ENCODE peak calls at places on chromosomes 5 and 9, in ten cellular contexts. B is kidney; F is thyroid gland; Z is CD4-positive, alpha-beta T cell; P is HCT116; T is psoas muscle; O is CD8-positive, alpha-beta T cell; W is upper lobe of right lung; M is cardiac fibroblast; C is activated B cell treated with CpG ODN at 0.5 μM for 24 hours. S is an unnamed sample.
A peak's percentile ranks its signal among the peaks of the same experiment; 100 is the strongest.

GRCh38 chr9:77534376-77535057 is 113.6 kb downstream of the GNA14 start:
- DNase-seq in F (peak; percentile 60), Z (no peak), W (no peak), B (no peak), C (no peak), T (no peak), O (no peak), P (no peak), M (peak; percentile 18), S (no peak)

GRCh38 chr5:1642621-1643061 is 118.9 kb upstream of the LPCAT1 start:
- DNase-seq in P (no peak), O (no peak), W (peak; percentile 59), B (no peak), Z (no peak), C (no peak), M (no peak), F (no peak), T (peak; percentile 41), S (peak; percentile 88)

GRCh38 chr5:22604711-22605110 is 248.4 kb downstream of the CDH12 start:
- DNase-seq in B (no peak), O (no peak), W (no peak), C (no peak), T (no peak), F (no peak), M (no peak), Z (no peak), P (no peak), S (no peak)

GRCh38 chr5:42636425-42636824 is 120.2 kb upstream of the CCDC152 start:
- DNase-seq in Z (no peak), M (peak; percentile 44), W (no peak), P (peak; percentile 22), O (no peak), T (no peak), B (no peak), C (no peak), F (peak; percentile 2), S (no peak)

GRCh38 chr5:17096975-17097695 is 120.3 kb upstream of the BASP1 start:
- DNase-seq in T (no peak), B (no peak), O (no peak), M (no peak), C (no peak), Z (no peak), W (no peak), F (peak; percentile 34), P (no peak), S (no peak)

GRCh38 chr9:2157277-2158105 is 142.3 kb downstream of the SMARCA2 start:
- DNase-seq in O (peak; percentile 26), F (peak; percentile 55), Z (peak; percentile 7), T (peak; percentile 87), M (peak; percentile 74), B (peak; percentile 78), P (no peak), W (peak; percentile 65), C (no peak), S (no peak)

GRCh38 chr9:87554177-87554940 is 56.7 kb downstream of the DAPK1 start:
- DNase-seq in O (no peak), Z (no peak), F (no peak), M (no peak), T (no peak), P (no peak), W (no peak), B (no peak), C (no peak), S (no peak)

GRCh38 chr5:150497274-150497988 is 10.5 kb upstream of the NDST1 start:
- DNase-seq in P (peak; percentile 81), T (peak; percentile 91), W (no peak), B (peak; percentile 90), O (no peak), M (peak; percentile 96), F (peak; percentile 82), C (no peak), Z (no peak), S (no peak)

GRCh38 chr5:6585939-6586646 is 46.8 kb downstream of the NSUN2 start:
- DNase-seq in F (no peak), O (no peak), B (no peak), T (peak; percentile 39), C (no peak), M (no peak), P (no peak), Z (no peak), W (no peak), S (no peak)

GRCh38 chr5:454936-455335 is 12.0 kb downstream of the EXOC3 start:
- DNase-seq in P (no peak), F (no peak), Z (no peak), O (no peak), T (peak; percentile 37), W (peak; percentile 48), C (peak; percentile 4), B (peak; percentile 45), M (no peak), S (peak; percentile 69)

GRCh38 chr9:137162505-137163100 is 7.2 kb downstream of the LRRC26 start:
- DNase-seq in F (peak; percentile 48), P (no peak), C (no peak), B (no peak), Z (no peak), T (no peak), M (no peak), W (no peak), O (no peak), S (no peak)
- TF ChIP-seq CTCF in F (peak; percentile 31), P (no peak), C (no peak), B (peak; percentile 22), Z (no peak), T (peak; percentile 25), M (no peak), W (no peak), O (no peak), S (peak; percentile 33)

GRCh38 chr9:90839183-90839582 is 37.6 kb downstream of the SYK start:
- DNase-seq in B (no peak), F (no peak), C (no peak), T (no peak), M (no peak), W (no peak), P (no peak), Z (no peak), O (no peak), S (no peak)

GRCh38 chr9:90835206-90835605 is 33.6 kb downstream of the SYK start:
- DNase-seq in T (no peak), W (no peak), M (no peak), Z (no peak), F (peak; percentile 76), B (no peak), C (no peak), O (no peak), P (no peak), S (no peak)

GRCh38 chr9:90838761-90839160 is 37.1 kb downstream of the SYK start:
- DNase-seq in Z (no peak), W (no peak), T (no peak), P (no peak), C (no peak), F (no peak), M (no peak), O (no peak), B (no peak), S (no peak)

GRCh38 chr9:90836396-90837080 is 34.9 kb downstream of the SYK start:
- DNase-seq in B (no peak), M (no peak), W (no peak), F (no peak), O (no peak), T (no peak), Z (no peak), P (no peak), C (no peak), S (no peak)

DNA sequence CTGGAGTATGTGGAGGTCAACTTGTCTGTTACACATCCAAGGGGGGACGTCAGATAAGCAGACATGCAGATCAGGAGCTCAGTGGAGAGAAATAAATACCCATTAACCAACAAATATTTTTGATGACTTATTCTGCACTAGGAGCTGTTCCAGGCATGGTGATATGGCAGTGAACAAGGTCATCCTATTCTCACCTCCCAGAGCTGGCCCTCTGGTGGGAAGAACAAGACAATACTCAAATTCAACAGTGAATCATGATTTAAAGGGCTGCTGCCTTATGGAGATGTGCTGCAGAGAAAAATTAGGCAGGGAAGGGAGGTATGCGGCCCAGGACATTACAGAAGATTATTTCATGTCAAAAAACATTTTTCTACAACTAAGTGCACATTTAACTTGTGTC is 36.5 kb downstream of the SYK start:
- DNase-seq in O (no peak), F (no peak), M (no peak), P (no peak), C (no peak), B (no peak), W (no peak), T (no peak), Z (no peak), S (no peak)
- TF ChIP-seq CTCF in O (no peak), F (no peak), M (no peak), P (no peak), C (no peak), B (no peak), W (no peak), T (no peak), Z (no peak), S (peak; percentile 43)

DNA sequence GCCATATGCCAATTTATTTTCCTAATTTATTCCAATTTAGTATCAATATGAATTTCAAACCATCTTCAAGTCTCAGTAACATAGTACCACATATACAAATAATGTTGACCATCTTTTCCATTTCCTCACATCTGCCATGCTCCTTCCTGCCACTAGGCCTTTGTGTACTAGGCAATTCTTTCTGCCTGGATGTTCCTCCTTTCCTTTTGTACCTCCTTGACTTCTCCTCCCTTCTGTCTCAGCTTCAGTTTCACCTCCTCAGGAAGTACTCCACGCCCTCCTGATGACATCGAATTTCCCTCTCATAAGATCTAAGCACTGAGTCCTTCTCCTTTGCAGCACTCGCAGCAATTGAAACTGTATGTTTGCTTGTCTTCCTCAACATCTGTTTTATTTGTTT is 53.9 kb downstream of the MEF2C start:
- DNase-seq in F (no peak), C (no peak), Z (no peak), O (no peak), B (no peak), T (no peak), W (no peak), P (no peak), M (peak; percentile 61), S (no peak)
- TF ChIP-seq CTCF in F (no peak), C (no peak), Z (no peak), O (no peak), B (peak; percentile 3), T (peak; percentile 41), W (peak; percentile 37), P (no peak), M (peak; percentile 46), S (peak; percentile 18)

GRCh38 chr9:34863426-34863825 is 94.7 kb upstream of the PHF24 start:
- DNase-seq in C (no peak), T (no peak), M (no peak), F (no peak), O (no peak), B (no peak), P (no peak), Z (no peak), W (no peak), S (no peak)

GRCh38 chr9:34866614-34867013 is 91.5 kb upstream of the PHF24 start:
- DNase-seq in C (no peak), F (no peak), B (no peak), O (no peak), P (no peak), W (no peak), T (no peak), Z (no peak), M (no peak), S (no peak)

DNA sequence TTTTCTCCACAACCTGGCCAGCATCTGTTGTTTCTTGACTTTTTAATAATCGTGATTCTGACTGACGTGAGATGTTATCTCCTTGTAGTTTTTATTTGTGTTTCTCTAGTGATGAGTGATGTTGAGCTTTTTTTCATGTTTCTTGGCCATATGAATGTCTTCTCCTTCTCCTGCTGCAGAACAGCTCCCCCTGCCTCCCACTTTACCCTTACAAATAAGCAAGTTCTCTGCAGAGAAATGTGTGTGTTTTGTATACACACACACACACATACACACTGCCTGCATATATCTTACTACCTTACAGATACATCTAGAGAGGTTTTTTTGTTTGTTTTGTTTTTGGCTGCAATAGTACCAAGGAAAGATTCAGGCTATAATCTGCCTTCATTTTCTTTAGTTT is 88.7 kb upstream of the PHF24 start:
- DNase-seq in M (peak; percentile 57), P (peak; percentile 7), C (no peak), O (no peak), F (no peak), T (no peak), W (no peak), Z (no peak), B (no peak), S (no peak)
- TF ChIP-seq CTCF in M (peak; percentile 49), P (peak; percentile 62), C (no peak), O (no peak), F (no peak), T (no peak), W (peak; percentile 34), Z (no peak), B (peak; percentile 19), S (peak; percentile 59)

S was measured in chondrocyte.